ENCODE peak calls at places on chromosomes 2 and 18, in eight cellular contexts. One of them, this sample, is unnamed. For H3K79me2, the result is how much of the 10 kb centered on the place peaks cover.

GRCh38 chr2:33011941-33012340 is 65.2 kb downstream of the LTBP1 start:
- DNase-seq in neural progenitor cell: no peak
- DNase-seq in hepatocyte: no peak
- DNase-seq in HCT116: no peak
- DNase-seq in GM12878: no peak
- DNase-seq in endothelial cell of umbilical vein: no peak
- DNase-seq in MM.1S: no peak
- DNase-seq in mesendoderm: peak
- DNase-seq in this sample: no peak

GRCh38 chr2:174158003-174158402 is 90.3 kb downstream of the OLA1 start:
- DNase-seq in hepatocyte: peak
- DNase-seq in neural progenitor cell: peak
- DNase-seq in GM12878: peak
- DNase-seq in HCT116: peak
- DNase-seq in MM.1S: peak
- DNase-seq in endothelial cell of umbilical vein: peak
- DNase-seq in mesendoderm: peak
- DNase-seq in this sample: no peak

GRCh38 chr2:53202063-53202462 is 565.5 kb upstream of the CHAC2 start:
- DNase-seq in HCT116: peak
- DNase-seq in endothelial cell of umbilical vein: peak
- DNase-seq in neural progenitor cell: no peak
- DNase-seq in hepatocyte: peak
- DNase-seq in GM12878: no peak
- DNase-seq in mesendoderm: peak
- DNase-seq in MM.1S: no peak
- DNase-seq in this sample: no peak

GRCh38 chr18:77166523-77166922 is 33.9 kb upstream of the MBP start:
- DNase-seq in hepatocyte: no peak
- DNase-seq in neural progenitor cell: no peak
- DNase-seq in HCT116: no peak
- DNase-seq in mesendoderm: no peak
- DNase-seq in GM12878: no peak
- DNase-seq in MM.1S: no peak
- DNase-seq in endothelial cell of umbilical vein: no peak
- DNase-seq in this sample: peak

GRCh38 chr18:10798727-10799435 is 273.1 kb downstream of the NAPG start:
- DNase-seq in endothelial cell of umbilical vein: no peak
- DNase-seq in neural progenitor cell: no peak
- DNase-seq in MM.1S: peak
- DNase-seq in GM12878: no peak
- DNase-seq in hepatocyte: peak
- DNase-seq in mesendoderm: no peak
- DNase-seq in HCT116: no peak
- DNase-seq in this sample: no peak

GRCh38 chr2:219126555-219126954 is 34.1 kb downstream of the NHEJ1 start:
- DNase-seq in mesendoderm: no peak
- DNase-seq in neural progenitor cell: no peak
- DNase-seq in endothelial cell of umbilical vein: no peak
- DNase-seq in hepatocyte: peak
- DNase-seq in MM.1S: no peak
- DNase-seq in HCT116: no peak
- DNase-seq in GM12878: no peak
- DNase-seq in this sample: no peak

GRCh38 chr2:238042849-238043584 is 17.8 kb upstream of the SCLY start:
- DNase-seq in endothelial cell of umbilical vein: peak
- DNase-seq in MM.1S: no peak
- DNase-seq in GM12878: no peak
- DNase-seq in hepatocyte: no peak
- DNase-seq in neural progenitor cell: no peak
- DNase-seq in HCT116: no peak
- DNase-seq in mesendoderm: no peak
- DNase-seq in this sample: peak

GRCh38 chr2:136225950-136226835 is 108.2 kb upstream of the CXCR4 start:
- DNase-seq in MM.1S: no peak
- DNase-seq in hepatocyte: no peak
- DNase-seq in endothelial cell of umbilical vein: no peak
- DNase-seq in neural progenitor cell: no peak
- DNase-seq in mesendoderm: no peak
- DNase-seq in GM12878: no peak
- DNase-seq in HCT116: no peak
- DNase-seq in this sample: no peak

GRCh38 chr2:20190862-20191713 is 33.8 kb downstream of the SDC1 start:
- DNase-seq in mesendoderm: peak
- DNase-seq in endothelial cell of umbilical vein: peak
- DNase-seq in hepatocyte: no peak
- DNase-seq in GM12878: no peak
- DNase-seq in MM.1S: peak
- DNase-seq in neural progenitor cell: peak
- DNase-seq in HCT116: no peak
- DNase-seq in this sample: peak

GRCh38 chr18:37661478-37661877 is 95.9 kb upstream of the CELF4 start:
- DNase-seq in MM.1S: no peak
- DNase-seq in hepatocyte: no peak
- DNase-seq in neural progenitor cell: no peak
- DNase-seq in HCT116: no peak
- DNase-seq in endothelial cell of umbilical vein: no peak
- DNase-seq in mesendoderm: no peak
- DNase-seq in GM12878: no peak
- DNase-seq in this sample: no peak

GRCh38 chr18:9787716-9788115 is 79.6 kb downstream of the RAB31 start:
- DNase-seq in MM.1S: no peak
- DNase-seq in hepatocyte: no peak
- DNase-seq in GM12878: no peak
- DNase-seq in endothelial cell of umbilical vein: no peak
- DNase-seq in HCT116: no peak
- DNase-seq in neural progenitor cell: no peak
- DNase-seq in mesendoderm: no peak
- DNase-seq in this sample: peak

GRCh38 chr18:39215920-39216319 is 1650.3 kb upstream of the CELF4 start:
- DNase-seq in mesendoderm: no peak
- DNase-seq in MM.1S: no peak
- DNase-seq in neural progenitor cell: no peak
- DNase-seq in hepatocyte: no peak
- DNase-seq in HCT116: no peak
- DNase-seq in endothelial cell of umbilical vein: no peak
- DNase-seq in GM12878: no peak
- DNase-seq in this sample: no peak

GRCh38 chr2:74536166-74536950 is 6.6 kb downstream of the HTRA2 start:
- DNase-seq in MM.1S: no peak
- DNase-seq in endothelial cell of umbilical vein: no peak
- DNase-seq in HCT116: no peak
- DNase-seq in mesendoderm: no peak
- DNase-seq in GM12878: no peak
- DNase-seq in hepatocyte: no peak
- DNase-seq in neural progenitor cell: no peak
- DNase-seq in this sample: peak

GRCh38 chr2:195486987-195487644 is 169.9 kb upstream of the SLC39A10 start:
- DNase-seq in GM12878: no peak
- DNase-seq in neural progenitor cell: no peak
- DNase-seq in endothelial cell of umbilical vein: no peak
- DNase-seq in hepatocyte: peak
- DNase-seq in MM.1S: peak
- DNase-seq in HCT116: peak
- DNase-seq in mesendoderm: peak
- DNase-seq in this sample: peak

GRCh38 chr2:46886268-46887027 is 29.2 kb downstream of the MCFD2 start:
- DNase-seq in hepatocyte: no peak
- DNase-seq in MM.1S: no peak
- DNase-seq in endothelial cell of umbilical vein: no peak
- DNase-seq in neural progenitor cell: no peak
- DNase-seq in mesendoderm: no peak
- DNase-seq in GM12878: no peak
- DNase-seq in HCT116: no peak
- DNase-seq in this sample: no peak

GRCh38 chr2:71935291-71935848 is 212.3 kb downstream of the CYP26B1 start:
- DNase-seq in mesendoderm: no peak
- DNase-seq in HCT116: no peak
- DNase-seq in hepatocyte: no peak
- DNase-seq in neural progenitor cell: no peak
- DNase-seq in MM.1S: no peak
- DNase-seq in endothelial cell of umbilical vein: no peak
- DNase-seq in GM12878: no peak
- DNase-seq in this sample: peak

GRCh38 chr18:26532367-26533340 is 15.7 kb downstream of the KCTD1 start:
- DNase-seq in GM12878: no peak
- DNase-seq in mesendoderm: peak
- DNase-seq in neural progenitor cell: no peak
- DNase-seq in hepatocyte: no peak
- DNase-seq in endothelial cell of umbilical vein: no peak
- DNase-seq in MM.1S: no peak
- DNase-seq in HCT116: no peak
- DNase-seq in this sample: no peak

GRCh38 chr18:62811674-62812073 is 96.3 kb downstream of the PHLPP1 start:
- DNase-seq in GM12878: no peak
- DNase-seq in neural progenitor cell: no peak
- DNase-seq in endothelial cell of umbilical vein: no peak
- DNase-seq in HCT116: no peak
- DNase-seq in MM.1S: no peak
- DNase-seq in mesendoderm: no peak
- DNase-seq in hepatocyte: no peak
- DNase-seq in this sample: no peak
- H3K79me2 ChIP-seq in GM12878: under half
- H3K79me2 ChIP-seq in neural progenitor cell: half or more
- H3K79me2 ChIP-seq in endothelial cell of umbilical vein: under half
- H3K79me2 ChIP-seq in HCT116: under half
- H3K79me2 ChIP-seq in MM.1S: under half
- H3K79me2 ChIP-seq in mesendoderm: under half
- H3K79me2 ChIP-seq in hepatocyte: half or more
- H3K79me2 ChIP-seq in this sample: under half

GRCh38 chr2:201267278-201268030 is 7.1 kb downstream of the CASP8 start:
- DNase-seq in neural progenitor cell: no peak
- DNase-seq in hepatocyte: no peak
- DNase-seq in HCT116: no peak
- DNase-seq in MM.1S: no peak
- DNase-seq in mesendoderm: no peak
- DNase-seq in endothelial cell of umbilical vein: no peak
- DNase-seq in GM12878: no peak
- DNase-seq in this sample: no peak

GRCh38 chr2:201266629-201267028 is 6.3 kb downstream of the CASP8 start:
- DNase-seq in GM12878: no peak
- DNase-seq in hepatocyte: no peak
- DNase-seq in neural progenitor cell: peak
- DNase-seq in mesendoderm: no peak
- DNase-seq in MM.1S: no peak
- DNase-seq in endothelial cell of umbilical vein: no peak
- DNase-seq in HCT116: no peak
- DNase-seq in this sample: no peak

GRCh38 chr2:201270293-201271001 is 10.1 kb downstream of the CASP8 start:
- DNase-seq in MM.1S: peak
- DNase-seq in endothelial cell of umbilical vein: no peak
- DNase-seq in GM12878: no peak
- DNase-seq in HCT116: no peak
- DNase-seq in neural progenitor cell: no peak
- DNase-seq in mesendoderm: no peak
- DNase-seq in hepatocyte: no peak
- DNase-seq in this sample: peak

GRCh38 chr2:201271917-201272316 is 11.6 kb downstream of the CASP8 start:
- DNase-seq in MM.1S: no peak
- DNase-seq in GM12878: no peak
- DNase-seq in neural progenitor cell: no peak
- DNase-seq in mesendoderm: no peak
- DNase-seq in HCT116: no peak
- DNase-seq in endothelial cell of umbilical vein: no peak
- DNase-seq in hepatocyte: no peak
- DNase-seq in this sample: no peak

DNA sequence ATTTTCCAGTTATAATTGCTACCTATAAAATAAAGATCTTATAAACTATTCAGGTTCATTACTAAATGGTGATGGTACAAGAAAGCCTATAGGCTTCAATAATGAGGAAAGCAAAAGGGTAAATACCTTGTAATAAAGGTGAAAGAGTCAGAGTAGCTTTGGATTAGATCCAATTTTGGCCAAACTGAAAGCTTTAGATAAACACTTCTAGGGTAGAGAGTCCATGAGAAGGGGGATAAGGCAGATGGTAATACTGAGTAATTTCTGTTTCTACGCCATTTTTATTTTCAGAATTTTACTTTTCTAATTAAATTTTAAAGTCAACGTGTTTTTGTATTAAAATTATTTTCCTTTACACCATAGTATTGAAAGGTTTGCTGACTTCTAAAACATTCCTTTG is 9.4 kb downstream of the CASP8 start:
- DNase-seq in mesendoderm: no peak
- DNase-seq in hepatocyte: no peak
- DNase-seq in GM12878: no peak
- DNase-seq in endothelial cell of umbilical vein: no peak
- DNase-seq in HCT116: no peak
- DNase-seq in neural progenitor cell: no peak
- DNase-seq in MM.1S: no peak
- DNase-seq in this sample: no peak
- H3K79me2 ChIP-seq in mesendoderm: under half
- H3K79me2 ChIP-seq in hepatocyte: under half
- H3K79me2 ChIP-seq in GM12878: under half
- H3K79me2 ChIP-seq in endothelial cell of umbilical vein: under half
- H3K79me2 ChIP-seq in HCT116: under half
- H3K79me2 ChIP-seq in neural progenitor cell: under half
- H3K79me2 ChIP-seq in MM.1S: half or more
- H3K79me2 ChIP-seq in this sample: under half

DNA sequence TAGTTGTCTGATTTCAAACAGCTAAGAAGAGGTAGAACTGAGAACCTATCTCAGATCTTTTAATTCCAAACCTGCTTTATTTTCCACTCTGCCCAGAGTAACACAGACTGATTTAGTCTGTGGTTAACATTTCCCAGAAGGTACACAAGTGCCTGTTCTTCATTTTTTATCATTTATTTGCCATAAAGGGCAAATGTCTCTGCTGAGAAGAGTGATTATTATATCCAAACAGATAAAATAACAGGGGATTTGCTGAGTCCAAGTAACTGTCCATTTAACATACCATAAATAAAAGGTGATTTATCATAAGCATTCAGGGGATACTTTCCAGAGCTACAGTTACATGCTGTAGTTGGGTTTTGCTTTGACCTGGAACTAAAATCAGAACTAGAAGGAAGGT is 617.7 kb downstream of the MBD2 start:
- DNase-seq in MM.1S: no peak
- DNase-seq in HCT116: no peak
- DNase-seq in GM12878: no peak
- DNase-seq in neural progenitor cell: no peak
- DNase-seq in hepatocyte: no peak
- DNase-seq in mesendoderm: no peak
- DNase-seq in endothelial cell of umbilical vein: no peak
- DNase-seq in this sample: no peak
- H3K79me2 ChIP-seq in MM.1S: under half
- H3K79me2 ChIP-seq in HCT116: under half
- H3K79me2 ChIP-seq in GM12878: under half
- H3K79me2 ChIP-seq in neural progenitor cell: under half
- H3K79me2 ChIP-seq in hepatocyte: under half
- H3K79me2 ChIP-seq in mesendoderm: under half
- H3K79me2 ChIP-seq in endothelial cell of umbilical vein: under half
- H3K79me2 ChIP-seq in this sample: under half

DNA sequence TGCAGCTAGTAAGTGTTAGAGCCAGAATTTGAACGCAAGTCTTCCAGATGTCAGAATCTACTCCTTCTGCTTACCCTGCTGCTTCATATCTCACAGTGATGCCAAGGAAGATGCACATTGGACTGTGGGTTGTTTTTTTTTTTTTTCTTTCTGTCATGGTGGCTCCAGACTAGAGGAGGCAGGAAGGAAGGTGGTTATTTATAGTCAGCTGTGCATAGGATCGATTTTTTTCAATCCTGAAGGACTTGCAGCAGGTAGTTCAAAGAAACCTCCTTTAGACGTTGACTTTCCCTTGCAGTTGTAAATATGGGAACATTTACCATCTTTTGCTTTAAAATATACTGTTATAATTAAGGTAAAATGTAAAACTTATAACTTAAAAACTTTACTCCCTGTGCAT is 17.3 kb downstream of the NEDD4L start:
- DNase-seq in MM.1S: no peak
- DNase-seq in mesendoderm: no peak
- DNase-seq in GM12878: no peak
- DNase-seq in HCT116: no peak
- DNase-seq in hepatocyte: no peak
- DNase-seq in neural progenitor cell: no peak
- DNase-seq in endothelial cell of umbilical vein: no peak
- DNase-seq in this sample: no peak
- H3K79me2 ChIP-seq in MM.1S: under half
- H3K79me2 ChIP-seq in mesendoderm: under half
- H3K79me2 ChIP-seq in GM12878: under half
- H3K79me2 ChIP-seq in HCT116: under half
- H3K79me2 ChIP-seq in hepatocyte: half or more
- H3K79me2 ChIP-seq in neural progenitor cell: under half
- H3K79me2 ChIP-seq in endothelial cell of umbilical vein: under half
- H3K79me2 ChIP-seq in this sample: under half

This sample was measured in osteoblast.